ENCODE peak calls at places on chromosomes 5 and 9, in four cellular contexts. E, C, O and Y are unnamed samples.

GRCh38 chr9:132903574-132904495 is 25.1 kb downstream of the SPACA9 start:
- DNase-seq in E (no peak), O (no peak), C (no peak), Y (no peak)

GRCh38 chr5:98401645-98402044 is 371.8 kb upstream of the RGMB start:
- DNase-seq in E (no peak), O (no peak), C (no peak), Y (no peak)

GRCh38 chr9:115614931-115615401 is 497.0 kb upstream of the TNC start:
- DNase-seq in O (no peak), C (no peak), E (no peak), Y (no peak)

GRCh38 chr9:35749515-35750255 is 598 bp downstream of the RGP1 start:
- DNase-seq in E (no peak), C (no peak), O (no peak), Y (no peak)

GRCh38 chr9:104758974-104759373 is 5.0 kb upstream of the NIPSNAP3B start:
- DNase-seq in E (no peak), O (no peak), C (no peak), Y (no peak)

GRCh38 chr5:25641140-25641539 is 996.4 kb upstream of the CDH10 start:
- DNase-seq in C (no peak), O (no peak), E (no peak), Y (no peak)

GRCh38 chr9:108620767-108621166 is 235.0 kb downstream of the ACTL7B start:
- DNase-seq in C (no peak), E (no peak), O (no peak), Y (no peak)

GRCh38 chr5:132280371-132281240 is 13.6 kb upstream of the SLC22A4 start:
- DNase-seq in C (no peak), E (no peak), O (no peak), Y (no peak)

GRCh38 chr5:177389368-177390169 is 5.3 kb downstream of the SLC34A1 start:
- DNase-seq in E (no peak), C (no peak), O (peak), Y (peak)

GRCh38 chr9:131457746-131458145 is 45.0 kb upstream of the POMT1 start:
- DNase-seq in E (no peak), C (no peak), O (no peak), Y (no peak)
- TF ChIP-seq TAF1 in E (no peak), C (no peak), O (no peak), Y (no peak)

GRCh38 chr5:32600057-32600622 is 14.8 kb downstream of the SUB1 start:
- DNase-seq in E (no peak), C (no peak), O (no peak), Y (no peak)
- TF ChIP-seq ZBTB33 in E (peak), C (no peak), O (no peak), Y (no peak)

DNA sequence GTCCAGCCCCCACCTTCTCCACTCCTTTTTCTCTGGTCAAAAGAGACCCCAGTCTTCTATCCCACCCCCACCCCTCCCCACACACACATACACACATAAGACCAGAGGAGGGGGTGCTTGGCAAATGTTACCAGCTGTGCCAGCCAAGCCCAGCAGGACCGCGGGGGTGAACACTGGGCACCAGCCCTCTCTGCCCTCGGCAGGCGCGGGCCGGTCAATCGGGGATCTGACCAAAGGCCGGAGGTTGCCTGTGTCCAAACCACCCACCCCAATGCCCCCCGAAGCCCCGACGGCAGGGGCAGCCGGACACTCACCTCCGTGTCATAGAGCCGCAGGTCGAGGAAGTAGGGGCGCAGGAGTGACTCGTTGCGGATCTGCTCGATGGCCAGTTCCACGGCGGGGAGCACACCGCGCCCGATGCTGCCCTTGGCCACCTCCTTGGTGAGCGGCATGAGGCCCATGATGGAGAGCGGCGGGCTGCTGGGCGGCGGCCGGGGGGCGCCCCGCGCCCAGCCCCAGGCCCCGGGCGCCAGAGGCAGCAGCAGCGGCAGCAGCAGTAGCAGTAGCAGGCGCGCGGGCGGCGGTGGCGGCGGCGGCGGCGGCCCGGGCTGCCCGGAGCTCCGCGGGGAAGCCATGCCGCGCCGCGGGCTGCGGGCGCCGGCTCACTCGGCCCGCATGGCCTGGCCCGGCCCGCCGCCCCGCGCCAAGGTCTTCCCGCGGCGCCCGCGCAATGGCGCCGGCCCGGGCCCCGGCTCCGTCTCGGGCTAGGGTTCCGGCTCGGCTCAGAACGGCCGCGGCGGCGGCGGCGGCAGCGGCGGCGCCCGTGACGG is 417 bp downstream of the GABBR2 start:
- DNase-seq in C (no peak), O (no peak), E (peak), Y (no peak)
- TF ChIP-seq MAX in C (no peak), O (no peak), E (no peak), Y (no peak)

DNA sequence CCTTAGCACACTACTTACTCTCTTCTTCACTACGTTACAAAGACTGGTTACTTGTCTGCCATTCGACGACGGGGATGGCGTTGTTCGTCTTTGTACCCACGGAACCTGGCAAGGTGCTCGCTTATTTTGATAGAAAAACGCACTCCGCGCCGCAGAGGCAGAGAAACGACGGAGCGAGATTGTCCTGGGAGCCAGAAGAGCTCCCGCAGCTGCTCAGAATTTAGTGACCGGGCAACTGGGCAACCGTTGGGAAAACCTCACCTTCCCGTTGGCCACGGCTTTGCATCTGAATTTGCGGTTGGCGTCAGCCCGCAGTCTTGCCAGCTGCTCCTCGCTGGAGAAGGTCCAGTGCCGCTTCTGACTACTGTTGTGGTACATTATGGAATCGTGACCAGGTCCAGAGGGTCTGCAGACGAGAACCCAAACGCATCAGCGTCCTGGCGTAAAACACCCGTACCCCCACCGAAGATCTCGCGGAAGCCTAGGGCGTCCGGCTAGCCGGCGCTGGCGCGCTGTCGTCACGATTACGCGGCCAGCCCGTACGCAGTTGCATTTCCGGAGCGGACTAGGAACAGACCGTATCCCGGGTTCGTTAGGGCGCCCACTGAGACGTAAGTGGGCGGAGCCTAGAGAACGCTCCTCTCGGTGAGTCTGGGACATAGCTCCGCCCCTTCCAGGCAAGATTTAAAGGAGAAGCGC is at the start of gene CCNH:
- DNase-seq in E (peak), O (peak), C (peak), Y (peak)
- TF ChIP-seq TAF1 in E (peak), O (peak), C (peak), Y (peak)

GRCh38 chr9:83238871-83239624 is 176.1 kb upstream of the RASEF start:
- DNase-seq in E (no peak), O (peak), C (no peak), Y (no peak)
- TF ChIP-seq ZBTB33 in E (no peak), O (no peak), C (no peak), Y (no peak)

GRCh38 chr9:2620876-2621677 is 510 bp upstream of the VLDLR start:
- DNase-seq in O (peak), E (peak), C (peak), Y (no peak)
- TF ChIP-seq MAX in O (peak), E (no peak), C (no peak), Y (no peak)